ENCODE peak calls at places on chromosomes 6 and 20, in five cellular contexts. O is HepG2, R is WTC11, M is H1, X is K562. S is an unnamed sample.

GRCh38 chr6:110939429-110939828 is 19.1 kb upstream of the GTF3C6 start:
- DNase-seq in M (no peak), R (no peak), O (no peak), X (no peak), S (no peak)

GRCh38 chr6:105346052-105346451 is 56.8 kb downstream of the PREP start:
- DNase-seq in M (no peak), X (no peak), O (peak), R (no peak), S (no peak)

GRCh38 chr20:59777321-59777705 is 156.1 kb downstream of the SYCP2 start:
- DNase-seq in M (no peak), O (no peak), X (no peak), R (no peak), S (no peak)

GRCh38 chr6:141394125-141394536 is 738.6 kb upstream of the GJE1 start:
- DNase-seq in M (no peak), O (no peak), X (no peak), R (no peak), S (no peak)

GRCh38 chr20:38748097-38748862 is at the start of gene ACTR5:
- DNase-seq in X (peak), M (no peak), O (peak), R (peak), S (peak)

GRCh38 chr20:36106606-36107005 is 47.9 kb upstream of the EPB41L1 start:
- DNase-seq in X (no peak), O (no peak), R (no peak), M (no peak), S (no peak)

GRCh38 chr20:40218971-40219370 is 470.1 kb downstream of the MAFB start:
- DNase-seq in R (no peak), X (no peak), M (no peak), O (no peak), S (no peak)

GRCh38 chr20:58760881-58761280 is 68.3 kb downstream of the NPEPL1 start:
- DNase-seq in X (no peak), O (no peak), R (no peak), M (no peak), S (no peak)

GRCh38 chr6:91476000-91476399 is 889.1 kb upstream of the MAP3K7 start:
- DNase-seq in X (no peak), R (no peak), M (no peak), O (peak), S (peak)

GRCh38 chr6:168884646-168885086 is 369.0 kb downstream of the THBS2 start:
- DNase-seq in R (peak), X (peak), M (no peak), O (peak), S (peak)

GRCh38 chr6:161908872-161909271 is 635.0 kb upstream of the AGPAT4 start:
- DNase-seq in R (no peak), X (no peak), O (no peak), M (no peak), S (no peak)

GRCh38 chr20:417801-418342 is 9.8 kb downstream of the RBCK1 start:
- DNase-seq in X (no peak), O (no peak), R (no peak), M (no peak), S (no peak)
- TF ChIP-seq USF2 in X (no peak), O (no peak), R (no peak), M (no peak), S (no peak)

GRCh38 chr20:3990741-3991140 is 24.6 kb downstream of the RNF24 start:
- DNase-seq in X (no peak), O (no peak), M (no peak), R (no peak), S (no peak)
- TF ChIP-seq JUN in X (no peak), O (no peak), M (no peak), R (no peak), S (no peak)

GRCh38 chr6:36516991-36517390 is 30.3 kb downstream of the STK38 start:
- DNase-seq in O (no peak), X (no peak), R (no peak), M (no peak), S (no peak)
- TF ChIP-seq MAX in O (no peak), X (no peak), R (no peak), M (no peak), S (no peak)

DNA sequence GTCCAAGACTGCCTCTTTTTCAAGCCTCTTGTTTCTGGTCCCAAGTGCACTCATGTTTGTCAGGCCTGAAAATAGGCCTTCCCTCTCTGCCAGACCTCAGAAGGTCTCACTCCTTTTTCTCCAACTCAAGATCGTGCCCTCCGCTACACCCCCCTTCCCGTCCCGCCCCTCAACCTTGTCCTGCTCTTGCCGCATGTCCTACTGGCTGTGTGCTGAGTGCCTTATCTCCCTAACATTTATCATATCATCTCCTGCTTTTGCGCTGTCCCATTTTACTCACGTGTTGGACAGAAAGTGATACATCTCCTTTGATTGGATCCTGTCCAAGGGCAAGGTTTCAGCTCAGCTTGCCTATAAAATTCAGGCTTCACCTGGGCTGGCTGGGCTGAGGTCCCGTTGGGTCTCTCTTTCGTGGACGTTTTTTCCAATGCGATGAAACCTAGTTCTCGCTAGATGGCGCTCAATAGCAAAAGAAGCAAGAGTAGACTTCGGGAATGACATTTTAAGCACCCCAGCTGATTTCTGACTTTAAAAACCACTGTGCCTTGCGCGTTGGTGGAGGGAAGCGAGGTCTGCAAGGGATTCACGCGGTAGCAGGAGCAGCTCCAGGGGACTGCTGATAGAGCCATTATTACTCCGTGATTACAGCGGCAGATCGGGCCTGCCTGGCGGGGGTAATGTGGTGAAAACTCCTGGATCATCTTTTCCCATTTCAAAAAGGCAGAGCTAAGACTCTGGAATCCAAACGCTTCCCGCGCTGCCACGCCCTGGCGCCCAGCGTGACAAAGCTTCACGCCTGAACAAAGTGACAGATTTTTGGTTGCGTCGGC is 137.6 kb downstream of the IMPG1 start:
- DNase-seq in O (peak), R (peak), X (peak), M (no peak), S (peak)
- TF ChIP-seq USF2 in O (no peak), R (no peak), X (no peak), M (no peak), S (no peak)

GRCh38 chr20:19368351-19368750 is 155.9 kb downstream of the SLC24A3 start:
- DNase-seq in R (no peak), O (no peak), M (no peak), X (no peak), S (no peak)
- TF ChIP-seq JUN in R (no peak), O (no peak), M (no peak), X (no peak), S (no peak)

GRCh38 chr20:2983508-2983907 is 59.9 kb upstream of the GNRH2 start:
- DNase-seq in O (no peak), R (no peak), X (no peak), M (no peak), S (no peak)

GRCh38 chr20:2986466-2986865 is 57.0 kb upstream of the GNRH2 start:
- DNase-seq in M (no peak), R (no peak), O (no peak), X (no peak), S (no peak)

GRCh38 chr20:2981646-2982045 is 61.8 kb upstream of the GNRH2 start:
- DNase-seq in X (no peak), O (no peak), M (no peak), R (no peak), S (no peak)

GRCh38 chr20:2984028-2984501 is 59.4 kb upstream of the GNRH2 start:
- DNase-seq in R (no peak), M (no peak), X (no peak), O (no peak), S (no peak)

DNA sequence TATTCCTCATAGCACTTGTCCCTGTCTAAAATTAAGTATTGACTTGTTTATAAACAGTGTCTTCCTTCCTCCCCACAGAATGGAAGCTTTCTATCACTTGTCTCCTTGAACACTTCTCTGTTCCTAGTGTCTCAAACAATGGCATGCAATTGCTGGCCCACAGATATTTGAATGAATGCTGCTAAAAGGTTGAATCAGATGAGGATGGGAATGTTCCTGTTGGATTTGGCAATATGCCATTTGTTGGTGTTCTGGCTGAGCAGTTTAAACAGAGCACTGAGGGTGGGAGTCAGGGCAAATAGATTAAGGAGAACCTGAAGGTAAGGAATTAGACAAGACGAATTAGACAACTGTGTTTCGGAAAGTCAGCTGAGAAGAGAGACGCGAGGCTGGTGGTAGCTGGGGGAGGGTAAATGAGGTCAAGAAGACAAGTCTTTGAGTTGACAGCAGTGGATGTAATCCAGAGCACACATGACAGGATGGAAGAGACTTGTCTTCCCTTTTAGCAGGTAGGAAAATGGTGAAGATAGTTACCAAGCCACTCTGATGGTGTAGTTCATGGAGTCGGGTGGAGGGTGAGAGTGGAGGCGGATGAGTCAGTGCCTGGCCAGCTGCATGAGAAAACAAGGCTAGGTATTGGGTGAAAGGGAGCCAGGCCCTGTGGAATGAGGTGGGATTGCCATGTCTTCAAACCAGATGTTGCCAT is 58.3 kb upstream of the GNRH2 start:
- DNase-seq in R (no peak), X (no peak), M (no peak), O (no peak), S (no peak)
- TF ChIP-seq MAX in R (no peak), X (no peak), M (no peak), O (no peak), S (no peak)

GRCh38 chr6:48036316-48036715 is 74.7 kb downstream of the PTCHD4 start:
- DNase-seq in M (no peak), X (no peak), R (no peak), O (peak), S (no peak)
- TF ChIP-seq USF2 in M (no peak), X (no peak), R (no peak), O (no peak), S (no peak)

GRCh38 chr20:57647933-57648785 is 27.9 kb upstream of the ZBP1 start:
- DNase-seq in O (no peak), X (no peak), R (no peak), M (no peak), S (peak)
- TF ChIP-seq JUN in O (no peak), X (no peak), R (no peak), M (no peak), S (no peak)

GRCh38 chr20:45115386-45115774 is 406 bp upstream of the WFDC5 start:
- DNase-seq in X (no peak), M (no peak), R (no peak), O (no peak), S (no peak)
- TF ChIP-seq MAX in X (no peak), M (no peak), R (no peak), O (no peak), S (no peak)

GRCh38 chr20:53079483-53079810 is 107.3 kb downstream of the TSHZ2 start:
- DNase-seq in M (no peak), X (no peak), O (no peak), R (no peak), S (no peak)
- TF ChIP-seq USF2 in M (no peak), X (no peak), O (no peak), R (no peak), S (no peak)